ENCODE peak calls at places on chromosomes 6 and 20, in four cellular contexts. Q is mesenchymal stem cell, F is lower lobe of right lung, X is uterus. C is an unnamed sample.

GRCh38 chr20:1965520-1966278 is 28.2 kb downstream of the PDYN start:
- DNase-seq in Q (peak), F (peak), X (peak), C (peak)

GRCh38 chr6:26323525-26324294 is 41.3 kb upstream of the BTN3A2 start:
- DNase-seq in Q (no peak), F (no peak), X (no peak), C (no peak)

GRCh38 chr20:62642666-62643520 is 590 bp downstream of the SLCO4A1 start:
- DNase-seq in Q (no peak), F (no peak), X (no peak), C (peak)

GRCh38 chr6:9502991-9503761 is 911.7 kb downstream of the TFAP2A start:
- DNase-seq in Q (peak), F (no peak), X (no peak), C (no peak)

GRCh38 chr6:136362421-136363090 is 72.9 kb upstream of the BCLAF1 start:
- DNase-seq in Q (peak), F (no peak), X (no peak), C (no peak)

GRCh38 chr6:169253745-169254238 is at the start of gene THBS2:
- DNase-seq in Q (peak), F (no peak), X (peak), C (no peak)

GRCh38 chr6:118198746-118199145 is 291.7 kb downstream of the SLC35F1 start:
- DNase-seq in Q (peak), F (no peak), X (no peak), C (no peak)

GRCh38 chr20:31859998-31860380 is 10.3 kb downstream of the DUSP15 start:
- DNase-seq in Q (no peak), F (no peak), X (no peak), C (no peak)

GRCh38 chr6:25960689-25961088 is 1.9 kb upstream of the TRIM38 start:
- DNase-seq in Q (no peak), F (no peak), X (no peak), C (no peak)

GRCh38 chr6:17138033-17138432 is 36.2 kb downstream of the STMND1 start:
- DNase-seq in Q (no peak), F (no peak), X (no peak), C (no peak)

GRCh38 chr6:106163966-106164877 is 78.1 kb downstream of the PRDM1 start:
- DNase-seq in Q (peak), F (no peak), X (peak), C (no peak)

GRCh38 chr6:119043783-119044182 is 34.7 kb downstream of the FAM184A start:
- DNase-seq in Q (no peak), F (no peak), X (no peak), C (no peak)

GRCh38 chr20:6819599-6819998 is 52.1 kb downstream of the BMP2 start:
- DNase-seq in Q (peak), F (no peak), X (no peak), C (no peak)

GRCh38 chr6:82196159-82196558 is 51.4 kb downstream of the IBTK start:
- DNase-seq in Q (no peak), F (no peak), X (no peak), C (no peak)

GRCh38 chr6:46816626-46817025 is 23.4 kb downstream of the MEP1A start:
- DNase-seq in Q (no peak), F (no peak), X (no peak), C (no peak)

GRCh38 chr20:48284837-48285236 is 499.6 kb upstream of the SULF2 start:
- DNase-seq in Q (no peak), F (no peak), X (no peak), C (no peak)

GRCh38 chr6:26159417-26160273 is 72.4 kb downstream of the HFE start:
- DNase-seq in Q (peak), F (no peak), X (no peak), C (no peak)

GRCh38 chr6:158548418-158549161 is 11.3 kb upstream of the TMEM181 start:
- DNase-seq in Q (no peak), F (no peak), X (no peak), C (no peak)

GRCh38 chr6:57284056-57284455 is 33.4 kb upstream of the PRIM2 start:
- DNase-seq in Q (peak), F (no peak), X (no peak), C (no peak)

GRCh38 chr20:61899971-61900370 is 165.7 kb downstream of the TAF4 start:
- DNase-seq in Q (no peak), F (peak), X (no peak), C (no peak)

GRCh38 chr20:32934580-32934979 is 69.7 kb downstream of the SUN5 start:
- DNase-seq in Q (no peak), F (no peak), X (no peak), C (no peak)

GRCh38 chr6:31336872-31337496 is 20.0 kb downstream of the HLA-B start:
- DNase-seq in Q (no peak), F (no peak), X (no peak), C (no peak)

GRCh38 chr20:51311636-51312479 is 230.7 kb downstream of the NFATC2 start:
- DNase-seq in Q (peak), F (no peak), X (no peak), C (no peak)

GRCh38 chr6:131861356-131861755 is 53.5 kb downstream of the ENPP1 start:
- DNase-seq in Q (peak), F (no peak), X (no peak), C (no peak)

GRCh38 chr6:8047466-8048292 is 16.5 kb downstream of the BLOC1S5 start:
- DNase-seq in Q (peak), F (no peak), X (no peak), C (no peak)

GRCh38 chr6:25173951-25174474 is 105.2 kb upstream of the CARMIL1 start:
- DNase-seq in Q (peak), F (no peak), X (no peak), C (no peak)

GRCh38 chr20:1809611-1810510 is 85.3 kb upstream of the SIRPA start:
- DNase-seq in Q (peak), F (no peak), X (no peak), C (no peak)

GRCh38 chr20:10282930-10283556 is 64.4 kb downstream of the SNAP25 start:
- DNase-seq in Q (peak), F (no peak), X (no peak), C (no peak)

GRCh38 chr6:35359744-35360348 is 17.5 kb downstream of the PPARD start:
- DNase-seq in Q (peak), F (no peak), X (no peak), C (peak)

GRCh38 chr6:6004147-6004995 is 2.4 kb downstream of the NRN1 start:
- DNase-seq in Q (no peak), F (no peak), X (no peak), C (peak)

GRCh38 chr20:48772183-48772976 is 55.4 kb downstream of the PREX1 start:
- DNase-seq in Q (no peak), F (peak), X (no peak), C (no peak)

DNA sequence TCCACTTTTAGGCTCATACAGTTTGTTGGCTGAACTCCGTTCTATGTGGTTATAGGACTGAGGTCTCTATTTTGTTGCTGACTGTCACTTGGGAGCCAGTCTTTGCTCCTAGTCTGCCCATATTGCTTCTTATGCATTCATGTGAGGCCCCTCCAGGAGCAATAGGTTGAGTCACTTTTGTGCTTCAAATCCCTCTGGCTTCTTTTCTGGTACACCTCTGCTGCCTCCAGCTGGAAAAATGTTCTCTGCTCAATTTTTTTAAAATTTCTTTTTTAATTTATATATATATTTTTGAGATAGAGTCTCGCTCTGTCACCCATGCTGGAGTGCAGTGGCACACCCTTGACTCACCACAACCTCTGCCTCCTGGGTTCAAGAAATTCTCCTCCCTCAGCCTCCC is 42.7 kb upstream of the NOX3 start:
- DNase-seq in Q (no peak), F (no peak), X (no peak), C (no peak)
- H3K27ac ChIP-seq in Q (no peak), F (no peak), X (no peak), C (no peak)

DNA sequence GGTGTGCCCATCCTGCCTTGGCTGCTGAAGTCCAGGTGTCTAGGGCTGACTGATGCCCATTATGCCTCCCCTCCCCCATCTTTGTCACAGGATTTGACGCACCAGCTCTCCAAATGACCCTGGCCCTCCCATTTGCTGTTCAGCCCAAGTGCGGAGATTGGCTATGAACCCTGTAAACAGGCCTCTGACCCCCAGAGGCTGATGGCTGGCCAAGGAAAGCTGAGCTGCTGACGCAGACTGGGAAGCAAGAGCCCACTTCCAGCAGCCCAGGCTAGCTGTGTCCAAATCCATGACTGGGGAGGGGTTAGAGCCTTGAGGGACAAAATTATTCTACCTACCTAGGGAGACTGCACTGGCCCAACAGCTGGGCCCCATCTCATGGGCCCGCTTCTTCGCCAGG is 801 bp upstream of the GNRH2 start:
- DNase-seq in Q (no peak), F (no peak), X (peak), C (no peak)
- H3K27ac ChIP-seq in Q (no peak), F (peak), X (peak), C (peak)

GRCh38 chr6:19399406-19399805 is 437.8 kb upstream of the ID4 start:
- DNase-seq in Q (no peak), F (no peak), X (peak), C (no peak)

GRCh38 chr6:19394687-19395086 is 442.5 kb upstream of the ID4 start:
- DNase-seq in Q (no peak), F (no peak), X (no peak), C (no peak)

GRCh38 chr6:19394051-19394450 is 443.1 kb upstream of the ID4 start:
- DNase-seq in Q (no peak), F (no peak), X (no peak), C (no peak)

DNA sequence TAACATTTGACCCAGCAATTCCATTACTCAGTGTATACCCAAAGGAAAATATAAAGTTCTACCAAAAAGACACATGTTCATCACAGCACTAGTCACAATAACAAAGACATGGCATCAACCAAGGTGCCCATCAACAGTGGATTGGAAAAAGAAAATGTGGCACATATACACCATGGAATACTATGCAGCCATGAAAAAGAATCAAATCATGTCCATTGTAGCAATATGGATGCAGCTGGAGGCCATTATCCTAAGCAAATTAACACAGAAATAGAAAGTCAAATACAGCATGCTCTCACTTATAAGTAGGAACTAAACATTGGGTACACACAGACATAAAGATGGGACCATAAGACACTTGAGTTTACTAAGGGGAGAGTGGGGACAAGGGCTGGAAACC is 441.9 kb upstream of the ID4 start:
- DNase-seq in Q (no peak), F (no peak), X (no peak), C (no peak)
- H3K27ac ChIP-seq in Q (no peak), F (no peak), X (no peak), C (no peak)

GRCh38 chr6:37140145-37140544 is 29.8 kb upstream of the PIM1 start:
- DNase-seq in Q (no peak), F (no peak), X (no peak), C (no peak)
- H3K27ac ChIP-seq in Q (no peak), F (no peak), X (peak), C (no peak)

GRCh38 chr20:23623666-23624065 is 14.1 kb downstream of the CST3 start:
- DNase-seq in Q (no peak), F (no peak), X (no peak), C (no peak)
- H3K27ac ChIP-seq in Q (no peak), F (peak), X (peak), C (no peak)

DNA sequence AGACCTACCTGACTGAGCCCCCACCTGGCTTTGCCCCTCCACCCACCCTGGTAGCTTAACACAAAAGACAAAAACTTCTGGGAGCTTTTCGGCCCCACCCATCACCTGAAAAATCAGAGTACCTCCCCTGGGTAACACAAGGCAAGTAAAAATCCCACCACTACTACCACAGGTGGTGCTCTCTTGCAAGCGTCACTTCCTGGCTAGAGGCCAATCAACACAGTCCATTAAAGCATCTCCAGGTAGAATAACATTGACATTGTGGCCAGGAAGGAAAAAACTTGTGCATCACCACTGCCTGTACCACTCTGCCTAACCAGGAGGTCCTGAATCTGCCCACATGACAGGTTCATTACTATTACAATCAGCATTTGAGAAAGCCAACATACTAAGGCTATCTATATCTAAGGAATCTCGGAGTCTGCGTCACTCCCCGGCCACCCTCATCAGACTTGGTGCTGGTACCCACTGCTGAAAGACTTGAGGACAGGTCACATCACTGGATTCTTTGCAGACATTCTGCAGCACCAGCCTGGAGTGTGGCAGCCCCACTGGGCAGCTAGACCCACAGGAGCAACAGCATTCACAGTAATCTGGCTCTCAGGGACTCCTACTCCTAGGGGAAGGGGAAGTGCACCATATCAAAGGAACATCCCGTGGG is 125.9 kb downstream of the CDK19 start:
- DNase-seq in Q (no peak), F (no peak), X (no peak), C (no peak)
- H3K27ac ChIP-seq in Q (no peak), F (no peak), X (no peak), C (no peak)

C was measured in dorsolateral prefrontal cortex.